ENCODE peak calls at places on chromosomes 11 and 22, in nine cellular contexts. One of them, this sample, is unnamed. For H3K4me1 and H3K9me3, the result is how much of the 10 kb centered on the place peaks cover.

GRCh38 chr11:94638278-94638901 is 71.2 kb downstream of the PIWIL4 start:
- DNase-seq in NT2/D1: no peak
- DNase-seq in mucosa of descending colon: no peak
- DNase-seq in thoracic aorta: no peak
- DNase-seq in right cardiac atrium: no peak
- DNase-seq in mammary epithelial cell: no peak
- DNase-seq in psoas muscle: no peak
- DNase-seq in pancreas: no peak
- DNase-seq in fibroblast of lung: peak
- DNase-seq in this sample: no peak

GRCh38 chr22:30889268-30889995 is 79.1 kb downstream of the MORC2 start:
- DNase-seq in fibroblast of lung: no peak
- DNase-seq in thoracic aorta: no peak
- DNase-seq in mucosa of descending colon: peak
- DNase-seq in mammary epithelial cell: no peak
- DNase-seq in psoas muscle: peak
- DNase-seq in pancreas: no peak
- DNase-seq in NT2/D1: no peak
- DNase-seq in right cardiac atrium: no peak
- DNase-seq in this sample: no peak

GRCh38 chr11:105142167-105142566 is 2.6 kb upstream of the CARD18 start:
- DNase-seq in mammary epithelial cell: no peak
- DNase-seq in psoas muscle: no peak
- DNase-seq in right cardiac atrium: no peak
- DNase-seq in pancreas: no peak
- DNase-seq in thoracic aorta: no peak
- DNase-seq in mucosa of descending colon: no peak
- DNase-seq in NT2/D1: no peak
- DNase-seq in fibroblast of lung: no peak
- DNase-seq in this sample: no peak

GRCh38 chr11:44901120-44901519 is 49.6 kb downstream of the TP53I11 start:
- DNase-seq in mammary epithelial cell: no peak
- DNase-seq in mucosa of descending colon: no peak
- DNase-seq in right cardiac atrium: peak
- DNase-seq in pancreas: no peak
- DNase-seq in psoas muscle: no peak
- DNase-seq in fibroblast of lung: no peak
- DNase-seq in thoracic aorta: no peak
- DNase-seq in NT2/D1: no peak
- DNase-seq in this sample: no peak

GRCh38 chr11:13030857-13031256 is 21.7 kb downstream of the RASSF10 start:
- DNase-seq in NT2/D1: no peak
- DNase-seq in thoracic aorta: no peak
- DNase-seq in psoas muscle: peak
- DNase-seq in right cardiac atrium: peak
- DNase-seq in mucosa of descending colon: peak
- DNase-seq in pancreas: peak
- DNase-seq in mammary epithelial cell: no peak
- DNase-seq in fibroblast of lung: no peak
- DNase-seq in this sample: no peak

GRCh38 chr11:115623021-115623451 is 118.8 kb upstream of the CADM1 start:
- DNase-seq in fibroblast of lung: peak
- DNase-seq in NT2/D1: no peak
- DNase-seq in thoracic aorta: peak
- DNase-seq in mucosa of descending colon: peak
- DNase-seq in psoas muscle: peak
- DNase-seq in right cardiac atrium: peak
- DNase-seq in mammary epithelial cell: peak
- DNase-seq in pancreas: peak
- DNase-seq in this sample: no peak

GRCh38 chr22:24489011-24489410 is 6.1 kb upstream of the UPB1 start:
- DNase-seq in NT2/D1: no peak
- DNase-seq in fibroblast of lung: peak
- DNase-seq in mucosa of descending colon: no peak
- DNase-seq in mammary epithelial cell: no peak
- DNase-seq in pancreas: no peak
- DNase-seq in psoas muscle: no peak
- DNase-seq in right cardiac atrium: no peak
- DNase-seq in thoracic aorta: no peak
- DNase-seq in this sample: no peak

GRCh38 chr11:106076923-106077608 is at the start of gene KBTBD3:
- DNase-seq in right cardiac atrium: peak
- DNase-seq in mammary epithelial cell: peak
- DNase-seq in mucosa of descending colon: peak
- DNase-seq in thoracic aorta: peak
- DNase-seq in psoas muscle: peak
- DNase-seq in NT2/D1: peak
- DNase-seq in fibroblast of lung: peak
- DNase-seq in pancreas: peak
- DNase-seq in this sample: peak

GRCh38 chr11:12284321-12285050 is 92.9 kb upstream of the PARVA start:
- DNase-seq in NT2/D1: no peak
- DNase-seq in fibroblast of lung: peak
- DNase-seq in thoracic aorta: no peak
- DNase-seq in pancreas: no peak
- DNase-seq in right cardiac atrium: no peak
- DNase-seq in psoas muscle: no peak
- DNase-seq in mammary epithelial cell: no peak
- DNase-seq in mucosa of descending colon: no peak
- DNase-seq in this sample: no peak

GRCh38 chr11:6404341-6405038 is 14.2 kb downstream of the SMPD1 start:
- DNase-seq in mucosa of descending colon: no peak
- DNase-seq in mammary epithelial cell: no peak
- DNase-seq in fibroblast of lung: peak
- DNase-seq in thoracic aorta: no peak
- DNase-seq in right cardiac atrium: no peak
- DNase-seq in pancreas: no peak
- DNase-seq in NT2/D1: no peak
- DNase-seq in psoas muscle: no peak
- DNase-seq in this sample: no peak

GRCh38 chr11:46248270-46249102 is 29.0 kb upstream of the CREB3L1 start:
- DNase-seq in thoracic aorta: no peak
- DNase-seq in psoas muscle: no peak
- DNase-seq in right cardiac atrium: no peak
- DNase-seq in pancreas: no peak
- DNase-seq in fibroblast of lung: peak
- DNase-seq in mammary epithelial cell: peak
- DNase-seq in mucosa of descending colon: no peak
- DNase-seq in NT2/D1: peak
- DNase-seq in this sample: no peak

GRCh38 chr11:74739546-74740270 is 8.5 kb upstream of the CHRDL2 start:
- DNase-seq in right cardiac atrium: peak
- DNase-seq in mammary epithelial cell: peak
- DNase-seq in pancreas: peak
- DNase-seq in thoracic aorta: no peak
- DNase-seq in fibroblast of lung: peak
- DNase-seq in psoas muscle: peak
- DNase-seq in mucosa of descending colon: peak
- DNase-seq in NT2/D1: no peak
- DNase-seq in this sample: peak

GRCh38 chr11:21634491-21634890 is 558.4 kb upstream of the ANO5 start:
- DNase-seq in right cardiac atrium: no peak
- DNase-seq in mucosa of descending colon: no peak
- DNase-seq in pancreas: no peak
- DNase-seq in NT2/D1: no peak
- DNase-seq in psoas muscle: no peak
- DNase-seq in thoracic aorta: no peak
- DNase-seq in mammary epithelial cell: no peak
- DNase-seq in fibroblast of lung: no peak
- DNase-seq in this sample: no peak

GRCh38 chr22:43005106-43005505 is 9.8 kb downstream of the PACSIN2 start:
- DNase-seq in right cardiac atrium: no peak
- DNase-seq in NT2/D1: no peak
- DNase-seq in thoracic aorta: no peak
- DNase-seq in mucosa of descending colon: no peak
- DNase-seq in psoas muscle: no peak
- DNase-seq in fibroblast of lung: no peak
- DNase-seq in mammary epithelial cell: no peak
- DNase-seq in pancreas: no peak
- DNase-seq in this sample: no peak

GRCh38 chr22:29230916-29231875 is 25.5 kb downstream of the EMID1 start:
- DNase-seq in psoas muscle: peak
- DNase-seq in mucosa of descending colon: no peak
- DNase-seq in fibroblast of lung: no peak
- DNase-seq in right cardiac atrium: no peak
- DNase-seq in mammary epithelial cell: no peak
- DNase-seq in NT2/D1: no peak
- DNase-seq in thoracic aorta: no peak
- DNase-seq in pancreas: no peak
- DNase-seq in this sample: no peak

DNA sequence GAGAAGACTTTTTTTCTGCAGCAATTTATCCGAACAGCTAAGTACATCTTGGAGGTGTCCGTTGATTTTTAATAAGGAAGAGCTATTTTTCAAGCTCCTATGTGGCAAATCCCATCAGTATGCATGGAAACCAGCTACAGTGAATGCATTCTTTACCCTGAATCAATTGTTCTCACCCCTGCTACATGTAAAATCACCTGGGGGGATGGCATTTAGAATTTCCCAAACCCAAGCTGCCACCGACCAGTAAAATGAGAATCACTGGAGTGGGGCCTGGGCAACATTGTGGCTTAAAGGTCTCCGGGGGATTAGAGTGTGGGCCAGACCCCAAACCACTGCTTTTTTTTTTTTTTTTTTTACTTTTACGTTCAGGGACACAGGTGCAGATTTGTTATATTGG is 2.8 kb upstream of the ZNF195 start:
- DNase-seq in fibroblast of lung: no peak
- DNase-seq in psoas muscle: no peak
- DNase-seq in right cardiac atrium: no peak
- DNase-seq in NT2/D1: no peak
- DNase-seq in mucosa of descending colon: no peak
- DNase-seq in thoracic aorta: no peak
- DNase-seq in pancreas: no peak
- DNase-seq in mammary epithelial cell: no peak
- DNase-seq in this sample: no peak
- H3K4me3 ChIP-seq in fibroblast of lung: peak
- H3K4me3 ChIP-seq in psoas muscle: no peak
- H3K4me3 ChIP-seq in right cardiac atrium: no peak
- H3K4me3 ChIP-seq in NT2/D1: no peak
- H3K4me3 ChIP-seq in mucosa of descending colon: no peak
- H3K4me3 ChIP-seq in thoracic aorta: no peak
- H3K4me3 ChIP-seq in pancreas: no peak
- H3K4me3 ChIP-seq in mammary epithelial cell: no peak
- H3K4me3 ChIP-seq in this sample: no peak

DNA sequence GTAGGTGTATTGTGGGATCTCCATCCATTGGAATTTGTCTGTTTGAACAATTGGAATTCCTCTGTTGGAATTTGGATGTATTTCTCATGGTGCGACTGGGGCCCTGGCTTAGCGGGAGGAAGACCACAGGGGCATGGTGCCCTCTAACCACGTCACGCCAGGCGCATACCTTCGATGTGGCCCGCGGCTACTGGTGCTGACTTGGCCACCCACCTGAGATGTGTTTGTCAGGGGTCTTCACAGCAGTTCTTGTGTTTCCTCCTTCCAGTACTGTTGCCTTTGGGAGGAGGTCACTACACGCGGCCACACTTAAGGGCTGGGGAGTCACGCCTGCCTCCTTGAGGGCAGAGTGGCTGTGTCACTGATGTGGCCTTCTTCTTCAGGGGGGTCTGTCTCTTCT is 36.6 kb upstream of the GRAMD4 start:
- DNase-seq in mammary epithelial cell: no peak
- DNase-seq in fibroblast of lung: no peak
- DNase-seq in thoracic aorta: no peak
- DNase-seq in mucosa of descending colon: peak
- DNase-seq in NT2/D1: no peak
- DNase-seq in psoas muscle: peak
- DNase-seq in pancreas: peak
- DNase-seq in right cardiac atrium: peak
- DNase-seq in this sample: no peak
- H3K4me1 ChIP-seq in mammary epithelial cell: under half
- H3K4me1 ChIP-seq in fibroblast of lung: under half
- H3K4me1 ChIP-seq in thoracic aorta: under half
- H3K4me1 ChIP-seq in mucosa of descending colon: half or more
- H3K4me1 ChIP-seq in NT2/D1: under half
- H3K4me1 ChIP-seq in psoas muscle: under half
- H3K4me1 ChIP-seq in pancreas: under half
- H3K4me1 ChIP-seq in right cardiac atrium: under half
- H3K4me1 ChIP-seq in this sample: under half

GRCh38 chr11:3995307-3995706 is 99.3 kb upstream of the RRM1 start:
- DNase-seq in NT2/D1: no peak
- DNase-seq in right cardiac atrium: no peak
- DNase-seq in psoas muscle: no peak
- DNase-seq in pancreas: no peak
- DNase-seq in mucosa of descending colon: no peak
- DNase-seq in fibroblast of lung: no peak
- DNase-seq in thoracic aorta: no peak
- DNase-seq in mammary epithelial cell: no peak
- DNase-seq in this sample: peak
- H3K9me3 ChIP-seq in NT2/D1: under half
- H3K9me3 ChIP-seq in right cardiac atrium: under half
- H3K9me3 ChIP-seq in psoas muscle: under half
- H3K9me3 ChIP-seq in pancreas: under half
- H3K9me3 ChIP-seq in mucosa of descending colon: under half
- H3K9me3 ChIP-seq in fibroblast of lung: under half
- H3K9me3 ChIP-seq in thoracic aorta: under half
- H3K9me3 ChIP-seq in mammary epithelial cell: under half
- H3K9me3 ChIP-seq in this sample: under half

DNA sequence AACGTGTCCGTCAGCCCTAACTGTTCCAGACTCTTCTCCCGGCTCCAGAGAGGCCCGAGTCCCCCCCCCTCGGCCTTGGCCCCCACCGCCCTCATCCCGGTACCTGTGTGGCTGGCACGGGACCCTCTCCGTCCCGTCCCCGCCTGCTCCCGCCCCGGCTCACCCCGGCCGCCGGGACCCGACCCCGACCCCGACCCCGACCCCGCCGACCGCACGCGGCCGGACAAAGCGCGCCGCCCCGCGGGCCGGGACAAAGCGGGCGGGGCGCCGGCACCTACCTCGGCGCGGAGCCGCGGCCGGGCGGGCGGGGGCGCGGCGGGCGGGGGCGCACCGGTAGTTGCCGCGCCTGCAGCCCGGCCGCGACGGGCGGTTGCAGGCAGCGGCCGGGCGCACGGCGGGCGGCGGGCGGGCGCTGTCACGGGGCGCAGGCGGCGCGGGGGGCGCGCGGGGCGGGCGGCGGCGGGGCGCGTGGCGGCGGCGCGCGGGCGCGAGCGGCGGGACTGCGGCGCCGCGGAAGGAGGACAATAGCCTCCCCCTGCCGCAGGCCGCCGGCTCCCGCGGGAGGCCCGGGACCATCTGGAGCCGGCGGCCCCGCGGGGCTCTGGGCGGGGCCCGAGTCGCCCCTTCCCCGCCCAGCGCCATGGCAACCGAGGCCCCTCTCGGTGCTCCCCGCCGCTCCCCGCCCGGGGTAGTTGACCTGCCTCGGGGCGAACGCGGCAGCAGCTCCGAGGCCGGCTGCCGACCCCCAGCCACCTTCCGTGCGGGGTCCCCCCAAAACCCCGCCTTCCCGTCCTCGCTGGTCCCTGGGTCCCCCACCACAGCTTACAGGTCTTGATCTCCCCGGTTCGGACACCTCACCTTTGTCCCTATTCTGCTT is 895 bp downstream of the SPTBN2 start:
- DNase-seq in mucosa of descending colon: peak
- DNase-seq in right cardiac atrium: no peak
- DNase-seq in fibroblast of lung: no peak
- DNase-seq in pancreas: peak
- DNase-seq in NT2/D1: no peak
- DNase-seq in thoracic aorta: no peak
- DNase-seq in mammary epithelial cell: no peak
- DNase-seq in psoas muscle: peak
- DNase-seq in this sample: peak
- H3K4me3 ChIP-seq in mucosa of descending colon: no peak
- H3K4me3 ChIP-seq in right cardiac atrium: peak
- H3K4me3 ChIP-seq in fibroblast of lung: no peak
- H3K4me3 ChIP-seq in pancreas: peak
- H3K4me3 ChIP-seq in NT2/D1: peak
- H3K4me3 ChIP-seq in thoracic aorta: peak
- H3K4me3 ChIP-seq in mammary epithelial cell: peak
- H3K4me3 ChIP-seq in psoas muscle: peak
- H3K4me3 ChIP-seq in this sample: peak

This sample was measured in HAP-1.